ENCODE peak calls at places on chromosomes 5 and 9, in eight cellular contexts. V, W, K, Z, F, G, J and E are unnamed samples.
A peak's percentile ranks its signal among the peaks of the same experiment; 100 is the strongest.

GRCh38 chr5:108747111-108748009 is at the start of gene FER:
- DNase-seq in W (no peak), V (peak; percentile 44), K (peak; percentile 71), Z (no peak), F (no peak), G (peak; percentile 79), J (no peak), E (no peak)

GRCh38 chr9:2740616-2741015 is 23.3 kb downstream of the KCNV2 start:
- DNase-seq in G (peak; percentile 65), K (no peak), J (no peak), V (no peak), F (no peak), W (no peak), Z (no peak), E (no peak)

GRCh38 chr9:137461663-137462395 is 2.7 kb upstream of the NSMF start:
- DNase-seq in V (peak; percentile 59), G (no peak), J (peak; percentile 83), F (peak; percentile 92), W (no peak), K (peak; percentile 90), Z (peak; percentile 70), E (no peak)

GRCh38 chr9:37676411-37676830 is 25.7 kb downstream of the FRMPD1 start:
- DNase-seq in K (no peak), W (no peak), V (no peak), F (no peak), Z (peak; percentile 29), G (no peak), J (no peak), E (no peak)

GRCh38 chr5:176530983-176531901 is 6.0 kb downstream of the RNF44 start:
- DNase-seq in J (no peak), G (peak; percentile 74), K (no peak), V (no peak), W (no peak), Z (no peak), F (no peak), E (no peak)

GRCh38 chr9:126781717-126782388 is 23.0 kb upstream of the ZBTB43 start:
- DNase-seq in G (peak; percentile 59), F (peak; percentile 95), W (no peak), Z (peak; percentile 88), J (peak; percentile 91), K (peak; percentile 79), V (peak; percentile 93), E (no peak)

GRCh38 chr5:150377964-150378694 is 20.6 kb downstream of the TCOF1 start:
- DNase-seq in W (no peak), G (peak; percentile 99), Z (no peak), K (no peak), V (peak; percentile 64), F (no peak), J (no peak), E (no peak)

GRCh38 chr5:93746406-93747056 is 5.1 kb upstream of the POU5F2 start:
- DNase-seq in K (no peak), F (no peak), Z (no peak), J (no peak), G (peak; percentile 74), W (no peak), V (no peak), E (no peak)

GRCh38 chr5:73591698-73592501 is 26.4 kb downstream of the UTP15 start:
- DNase-seq in K (no peak), W (no peak), F (no peak), V (no peak), J (no peak), G (peak; percentile 79), Z (no peak), E (no peak)

GRCh38 chr5:82295144-82295543 is 17.0 kb upstream of the RPS23 start:
- DNase-seq in G (peak; percentile 23), K (no peak), V (no peak), Z (no peak), J (no peak), F (peak; percentile 65), W (no peak), E (no peak)

GRCh38 chr9:16866542-16866941 is 3.9 kb downstream of the BNC2 start:
- DNase-seq in Z (no peak), K (no peak), W (no peak), G (peak; percentile 47), J (no peak), F (no peak), V (no peak), E (no peak)

GRCh38 chr9:74284596-74284995 is 212.5 kb upstream of the RORB start:
- DNase-seq in F (no peak), K (no peak), Z (no peak), W (no peak), V (no peak), G (no peak), J (no peak), E (no peak)

GRCh38 chr9:18632624-18633407 is 158.9 kb downstream of the ADAMTSL1 start:
- DNase-seq in V (no peak), G (peak; percentile 90), K (no peak), Z (peak; percentile 15), W (no peak), J (no peak), F (no peak), E (no peak)

GRCh38 chr5:147081256-147081872 is 153.5 kb upstream of the STK32A start:
- DNase-seq in W (no peak), J (no peak), F (no peak), G (no peak), V (no peak), Z (no peak), K (no peak), E (no peak)

GRCh38 chr9:134179595-134179917 is 15.2 kb upstream of the RNU6ATAC start:
- DNase-seq in K (no peak), J (no peak), W (no peak), Z (no peak), F (no peak), G (no peak), V (no peak), E (no peak)

GRCh38 chr5:59923465-59923864 is 29.9 kb upstream of the PDE4D start:
- DNase-seq in V (peak; percentile 2), G (peak; percentile 30), W (no peak), Z (no peak), K (no peak), F (peak; percentile 48), J (no peak), E (no peak)

GRCh38 chr9:114350636-114351396 is 21.1 kb downstream of the ORM2 start:
- DNase-seq in Z (no peak), K (no peak), G (no peak), W (no peak), J (no peak), F (no peak), V (no peak), E (no peak)
- H3K27ac ChIP-seq in Z (no peak overlapping the region), K (peak overlapping the region; percentile 70), G (no peak overlapping the region), W (peak overlapping the region; percentile 53), J (no peak overlapping the region), F (no peak overlapping the region), V (no peak overlapping the region), E (no peak overlapping the region)

DNA sequence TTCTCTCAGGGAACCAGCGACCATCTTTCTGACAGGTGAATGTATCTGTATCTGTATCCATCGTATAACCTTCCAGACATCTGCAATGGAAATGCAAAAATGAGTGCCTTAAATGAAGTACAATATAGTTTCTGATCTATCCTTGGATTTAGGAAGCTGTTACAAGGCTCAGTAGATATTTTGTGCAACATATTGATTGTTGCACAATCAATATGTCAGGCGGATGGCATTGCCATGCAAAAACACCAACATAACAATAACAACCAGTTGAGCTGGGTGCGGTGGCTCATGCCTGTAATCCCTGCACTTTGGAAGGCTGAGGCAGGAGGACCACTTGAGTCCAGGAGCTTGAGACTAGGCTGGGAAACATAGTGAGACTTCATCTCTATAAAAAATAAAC is 66.8 kb upstream of the TXNDC8 start:
- DNase-seq in G (no peak), J (no peak), F (no peak), Z (no peak), K (no peak), V (no peak), W (no peak), E (no peak)
- H3K36me3 ChIP-seq in G (peaks cover 34% of the 10 kb centered on the region), J (peaks cover 13% of the 10 kb centered on the region), F (no peaks in the 10 kb centered on the region), Z (no peaks in the 10 kb centered on the region), K (no peaks in the 10 kb centered on the region), V (no peaks in the 10 kb centered on the region), W (no peaks in the 10 kb centered on the region), E (no peaks in the 10 kb centered on the region)

GRCh38 chr9:89463986-89464901 is 33.7 kb downstream of the SEMA4D start:
- DNase-seq in F (no peak), K (peak; percentile 89), Z (no peak), J (peak; percentile 55), W (peak; percentile 15), V (no peak), G (no peak), E (no peak)
- H3K27ac ChIP-seq in F (no peak overlapping the region), K (peak overlapping the region; percentile 74), Z (no peak overlapping the region), J (peak overlapping the region; percentile 70), W (peak overlapping the region; percentile 65), V (no peak overlapping the region), G (no peak overlapping the region), E (no peak overlapping the region)

GRCh38 chr5:135359374-135360165 is 39.5 kb downstream of the MACROH2A1 start:
- DNase-seq in W (no peak), K (no peak), F (no peak), J (no peak), Z (no peak), G (peak; percentile 54), V (no peak), E (no peak)

GRCh38 chr5:135356522-135357318 is 42.3 kb downstream of the MACROH2A1 start:
- DNase-seq in F (no peak), V (peak; percentile 67), J (no peak), G (peak; percentile 67), W (no peak), Z (peak; percentile 81), K (no peak), E (no peak)

GRCh38 chr5:135353952-135354721 is 44.9 kb downstream of the MACROH2A1 start:
- DNase-seq in Z (no peak), K (no peak), G (peak; percentile 96), V (no peak), J (no peak), W (no peak), F (no peak), E (no peak)

GRCh38 chr5:135350536-135350935 is 48.5 kb downstream of the MACROH2A1 start:
- DNase-seq in K (no peak), G (no peak), W (no peak), V (no peak), Z (no peak), F (no peak), J (no peak), E (no peak)

DNA sequence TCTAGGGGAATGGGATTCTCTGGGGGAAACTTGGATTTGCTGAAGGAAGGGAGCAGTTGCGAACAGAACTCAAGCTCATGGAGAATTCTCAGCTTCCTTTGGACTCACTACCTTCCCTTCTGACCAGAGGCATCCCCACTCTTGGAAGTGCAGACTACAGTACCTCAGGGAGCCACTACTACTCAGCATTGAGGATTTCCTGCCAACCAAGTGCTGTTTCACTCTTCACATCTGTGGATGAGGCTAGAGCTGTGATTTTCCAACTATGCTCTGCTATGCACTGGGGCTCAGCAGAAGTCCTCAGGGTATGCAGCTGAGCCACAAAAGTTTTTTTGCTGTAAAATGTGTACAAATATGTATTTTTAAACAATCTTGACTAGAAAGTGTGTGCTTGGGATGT is 43.8 kb downstream of the MACROH2A1 start:
- DNase-seq in Z (no peak), G (peak; percentile 53), W (no peak), K (no peak), J (no peak), F (no peak), V (no peak), E (no peak)
- H3K36me3 ChIP-seq in Z (peaks cover 17% of the 10 kb centered on the region), G (peaks cover 22% of the 10 kb centered on the region), W (peaks cover 17% of the 10 kb centered on the region), K (no peaks in the 10 kb centered on the region), J (peaks cover 61% of the 10 kb centered on the region), F (no peaks in the 10 kb centered on the region), V (peaks cover 19% of the 10 kb centered on the region), E (peaks cover 48% of the 10 kb centered on the region)